ENCODE peak calls at places on chromosomes 3 and 15, in ten cellular contexts. X is T-helper 17 cell; O is upper lobe of right lung; N is activated T-cell treated with anti-CD3 and anti-CD28 coated beads for 48 hours; A is activated naive CD4-positive, alpha-beta T cell treated with Interleukin-2 at 50 U/mL for 16 hours; C is posterior cingulate gyrus; Y is small intestine; V is HTR-8/SVneo; L is pons; F is HEK293T. J is an unnamed sample.

GRCh38 chr15:65318870-65319356 is 14.4 kb downstream of the RNU5B-1 start:
- DNase-seq in F (peak; percentile 89), C (peak; percentile 83), V (peak; percentile 87), N (peak; percentile 72), L (peak; percentile 86), O (peak; percentile 81), Y (peak; percentile 79), A (peak; percentile 80), X (peak; percentile 52), J (peak; percentile 66)

GRCh38 chr3:99317196-99317595 is 321.2 kb upstream of the COL8A1 start:
- DNase-seq in F (no peak), X (no peak), N (no peak), A (no peak), O (no peak), V (no peak), Y (no peak), C (no peak), L (no peak), J (no peak)

GRCh38 chr3:115550285-115550741 is 73.0 kb upstream of the GAP43 start:
- DNase-seq in O (no peak), Y (peak; percentile 77), N (no peak), V (no peak), L (peak; percentile 2), F (no peak), A (no peak), X (no peak), C (no peak), J (no peak)

GRCh38 chr15:26767169-26767670 is 5.6 kb downstream of the GABRB3 start:
- DNase-seq in C (no peak), A (no peak), Y (no peak), V (no peak), L (no peak), O (no peak), F (no peak), N (no peak), X (no peak), J (no peak)

GRCh38 chr3:188230962-188231361 is 77.0 kb downstream of the LPP start:
- DNase-seq in Y (no peak), O (no peak), C (no peak), V (peak; percentile 31), A (no peak), N (no peak), F (no peak), L (no peak), X (no peak), J (no peak)

GRCh38 chr3:66577804-66578203 is 77.0 kb upstream of the LRIG1 start:
- DNase-seq in N (no peak), O (no peak), V (no peak), X (no peak), C (no peak), L (peak; percentile 22), A (no peak), F (no peak), Y (no peak), J (no peak)

GRCh38 chr15:58409861-58410260 is 21.9 kb upstream of the LIPC start:
- DNase-seq in O (no peak), F (no peak), A (no peak), L (no peak), Y (no peak), N (no peak), V (no peak), C (no peak), X (no peak), J (no peak)

GRCh38 chr3:164515256-164515655 is 563.0 kb downstream of the SI start:
- DNase-seq in X (no peak), F (no peak), A (no peak), C (no peak), O (peak; percentile 37), L (no peak), Y (no peak), V (no peak), N (no peak), J (no peak)

GRCh38 chr3:41296556-41296955 is 97.3 kb downstream of the CTNNB1 start:
- DNase-seq in N (no peak), C (no peak), A (no peak), X (no peak), O (no peak), Y (no peak), F (no peak), V (no peak), L (no peak), J (no peak)

GRCh38 chr15:29924750-29925149 is 102.5 kb upstream of the TJP1 start:
- DNase-seq in O (no peak), A (no peak), X (no peak), Y (peak; percentile 55), V (peak; percentile 63), F (peak; percentile 21), N (no peak), L (no peak), C (no peak), J (no peak)

GRCh38 chr3:148500791-148501360 is 196.8 kb upstream of the AGTR1 start:
- DNase-seq in X (no peak), A (no peak), L (no peak), O (no peak), C (no peak), V (no peak), Y (no peak), F (no peak), N (no peak), J (no peak)

GRCh38 chr15:44157679-44158078 is 37.4 kb downstream of the FRMD5 start:
- DNase-seq in V (peak; percentile 53), L (no peak), X (no peak), A (no peak), C (no peak), Y (no peak), O (no peak), N (no peak), F (no peak), J (no peak)

GRCh38 chr3:57826952-57827723 is 71.0 kb downstream of the SLMAP start:
- DNase-seq in Y (peak; percentile 75), A (no peak), L (no peak), F (no peak), C (no peak), N (no peak), X (no peak), V (no peak), O (no peak), J (no peak)

GRCh38 chr3:32583708-32584107 is 13.1 kb upstream of the DYNC1LI1 start:
- DNase-seq in L (no peak), X (no peak), F (no peak), N (no peak), O (no peak), V (peak; percentile 22), C (no peak), Y (no peak), A (no peak), J (no peak)